ENCODE peak calls at places on chromosomes 4 and X, in four cellular contexts. R is HepG2, Y is GM12878, L is K562. T is an unnamed sample.

GRCh38 chrX:68018248-68019203 is 414.8 kb downstream of the OPHN1 start:
- DNase-seq in Y (no peak), R (peak; percentile 28), L (peak; percentile 23), T (peak; percentile 66)

GRCh38 chr4:147096667-147097604 is 151.3 kb upstream of the TTC29 start:
- DNase-seq in L (peak; percentile 38), Y (no peak), R (peak; percentile 34), T (no peak)

GRCh38 chrX:141641138-141641537 is 51.6 kb downstream of the SPANXA2 start:
- DNase-seq in Y (no peak), R (no peak), L (no peak), T (no peak)

GRCh38 chr4:76803522-76803921 is 94.4 kb downstream of the SOWAHB start:
- DNase-seq in R (no peak), Y (no peak), L (peak; percentile 54), T (no peak)

GRCh38 chrX:86192827-86193226 is 44.6 kb downstream of the DACH2 start:
- DNase-seq in Y (no peak), R (no peak), L (no peak), T (no peak)

GRCh38 chrX:49934729-49935128 is 12.3 kb downstream of the CLCN5 start:
- DNase-seq in Y (no peak), R (no peak), L (no peak), T (no peak)

GRCh38 chr4:181753189-181753588 is 490.0 kb upstream of the TENM3 start:
- DNase-seq in Y (no peak), L (no peak), R (no peak), T (no peak)

GRCh38 chrX:154596290-154596929 is 11.5 kb downstream of the CTAG1A start:
- DNase-seq in Y (no peak), R (no peak), L (no peak), T (peak; percentile 78)

GRCh38 chr4:138005486-138005885 is 236.7 kb downstream of the SLC7A11 start:
- DNase-seq in L (no peak), Y (no peak), R (no peak), T (no peak)

GRCh38 chrX:114970806-114971205 is 46.6 kb downstream of the IL13RA2 start:
- DNase-seq in Y (no peak), R (no peak), L (no peak), T (no peak)

GRCh38 chr4:162015090-162015489 is 148.7 kb downstream of the FSTL5 start:
- DNase-seq in L (no peak), Y (no peak), R (no peak), T (no peak)

GRCh38 chrX:50081282-50081955 is 119.4 kb downstream of the AKAP4 start:
- DNase-seq in L (no peak), R (peak; percentile 10), Y (no peak), T (peak; percentile 33)

GRCh38 chrX:47796433-47796906 is 40.2 kb upstream of the ZNF81 start:
- DNase-seq in R (no peak), Y (no peak), L (peak; percentile 54), T (no peak)

GRCh38 chr4:7806080-7806630 is 133.5 kb downstream of the AFAP1 start:
- DNase-seq in R (peak; percentile 61), L (no peak), Y (no peak), T (peak; percentile 41)

GRCh38 chrX:107626481-107626880 is 1.8 kb upstream of the PRPS1 start:
- DNase-seq in R (no peak), L (peak; percentile 54), Y (no peak), T (no peak)

GRCh38 chrX:150574824-150575409 is 6.5 kb downstream of the MTM1 start:
- DNase-seq in Y (no peak), R (no peak), L (no peak), T (no peak)

GRCh38 chr4:141339966-141340365 is 119.3 kb downstream of the ZNF330 start:
- DNase-seq in Y (no peak), L (no peak), R (no peak), T (no peak)

GRCh38 chr4:38759077-38759789 is 23.6 kb downstream of the TLR10 start:
- DNase-seq in L (peak; percentile 71), Y (peak; percentile 77), R (peak; percentile 39), T (peak; percentile 67)

GRCh38 chr4:113684534-113685091 is 76.9 kb downstream of the CAMK2D start:
- DNase-seq in R (peak; percentile 85), Y (no peak), L (no peak), T (peak; percentile 14)

GRCh38 chr4:3406021-3406420 is 35.7 kb upstream of the HGFAC start:
- DNase-seq in L (no peak), Y (no peak), R (no peak), T (no peak)

GRCh38 chr4:90570615-90571014 is 443.4 kb downstream of the CCSER1 start:
- DNase-seq in Y (no peak), L (no peak), R (no peak), T (no peak)

GRCh38 chr4:90575371-90575770 is 448.2 kb downstream of the CCSER1 start:
- DNase-seq in R (no peak), L (no peak), Y (no peak), T (no peak)

DNA sequence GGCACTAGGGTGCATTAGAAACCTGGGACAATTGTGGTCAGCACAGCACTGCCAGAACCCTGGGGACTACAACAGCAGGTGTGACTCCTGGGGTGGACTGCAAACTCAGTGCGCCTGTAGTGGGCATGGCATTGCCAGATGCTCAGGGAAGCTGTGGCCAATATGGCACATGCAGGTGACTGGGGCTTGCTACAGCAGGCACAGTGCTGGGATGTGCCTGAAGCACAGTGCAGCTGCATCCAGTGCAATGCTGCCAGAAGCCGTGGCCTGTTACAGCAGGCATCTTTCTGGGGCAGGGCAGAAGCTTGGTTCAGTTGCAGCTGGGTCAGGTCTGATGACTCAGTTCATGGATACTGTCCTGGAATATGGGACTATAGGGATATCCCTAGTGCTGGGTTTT is 445.8 kb downstream of the CCSER1 start:
- DNase-seq in R (no peak), L (no peak), Y (no peak), T (no peak)
- TF ChIP-seq TCF7 in R (no peak), L (no peak), Y (no peak), T (no peak)

GRCh38 chr4:54657194-54657555 is 582 bp upstream of the KIT start:
- DNase-seq in Y (no peak), L (no peak), R (no peak), T (peak; percentile 52)
- TF ChIP-seq TCF7 in Y (no peak), L (no peak), R (no peak), T (peak; percentile 40)

DNA sequence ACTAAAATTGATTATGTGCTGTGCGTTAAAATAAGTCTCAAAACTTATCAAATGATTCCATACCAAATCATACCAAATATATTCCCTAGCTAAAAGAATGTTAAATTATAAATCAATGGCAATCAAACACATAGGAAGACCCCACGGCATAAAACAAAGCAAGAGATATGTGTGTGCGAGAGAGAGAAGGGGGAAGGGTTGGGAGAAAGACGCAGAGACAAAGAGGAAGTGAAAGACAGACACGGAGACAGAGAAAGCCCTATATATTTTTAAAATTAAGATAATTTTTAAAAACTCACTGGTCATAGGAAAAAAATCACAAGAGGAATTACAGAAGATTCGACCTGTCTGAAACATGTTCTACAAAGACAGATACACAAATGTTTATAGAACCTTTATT is 371.4 kb downstream of the NLGN4X start:
- DNase-seq in R (no peak), Y (no peak), L (no peak), T (no peak)
- TF ChIP-seq TCF7 in R (no peak), Y (no peak), L (no peak), T (no peak)

GRCh38 chr4:93480452-93480851 is 348.1 kb upstream of the ATOH1 start:
- DNase-seq in L (no peak), Y (no peak), R (no peak), T (no peak)

GRCh38 chr4:93478805-93479204 is 349.7 kb upstream of the ATOH1 start:
- DNase-seq in L (no peak), Y (no peak), R (no peak), T (no peak)

DNA sequence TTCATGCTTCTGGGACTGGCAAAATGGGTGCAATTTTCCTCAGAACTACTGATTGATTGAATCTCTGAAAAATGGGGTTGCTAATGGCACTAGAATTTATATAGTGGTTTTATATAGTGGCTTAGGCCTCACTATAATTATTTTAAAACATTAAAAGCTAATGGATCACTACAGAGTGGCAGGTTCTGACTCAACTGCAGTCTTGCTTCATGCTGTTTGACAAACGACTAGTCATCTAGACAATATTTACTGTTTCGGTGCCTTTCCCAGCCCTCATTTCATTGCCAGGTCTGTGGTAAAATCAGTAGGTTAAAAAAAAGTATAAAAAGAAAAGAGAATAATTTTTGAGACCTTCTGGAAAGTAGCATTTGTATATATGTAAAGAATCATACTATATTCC is 352.8 kb upstream of the ATOH1 start:
- DNase-seq in Y (no peak), R (no peak), L (no peak), T (no peak)
- TF ChIP-seq TCF7 in Y (no peak), R (no peak), L (no peak), T (no peak)

T was measured in WTC11.